ENCODE peak calls at places on chromosomes 1 and 21, in nine cellular contexts. One of them, this sample, is unnamed. For H3K4me1, the result is how much of the 10 kb centered on the place peaks cover.

GRCh38 chr1:47991698-47992097 is 5.5 kb downstream of the TRABD2B start:
- DNase-seq in upper lobe of right lung: no peak
- DNase-seq in adrenal gland: no peak
- DNase-seq in neural progenitor cell: no peak
- DNase-seq in heart left ventricle: no peak
- DNase-seq in psoas muscle: no peak
- DNase-seq in CD4-positive, alpha-beta memory T cell: no peak
- DNase-seq in astrocyte: no peak
- DNase-seq in OCI-LY7: no peak
- DNase-seq in this sample: no peak

GRCh38 chr1:67382292-67382691 is 47.9 kb downstream of the SERBP1 start:
- DNase-seq in upper lobe of right lung: no peak
- DNase-seq in adrenal gland: no peak
- DNase-seq in neural progenitor cell: no peak
- DNase-seq in heart left ventricle: no peak
- DNase-seq in psoas muscle: no peak
- DNase-seq in CD4-positive, alpha-beta memory T cell: no peak
- DNase-seq in astrocyte: no peak
- DNase-seq in OCI-LY7: no peak
- DNase-seq in this sample: no peak

GRCh38 chr1:43267291-43267805 is 2.4 kb upstream of the TMEM125 start:
- DNase-seq in upper lobe of right lung: peak
- DNase-seq in adrenal gland: no peak
- DNase-seq in neural progenitor cell: no peak
- DNase-seq in heart left ventricle: no peak
- DNase-seq in psoas muscle: no peak
- DNase-seq in CD4-positive, alpha-beta memory T cell: no peak
- DNase-seq in astrocyte: peak
- DNase-seq in OCI-LY7: no peak
- DNase-seq in this sample: no peak

GRCh38 chr1:16607433-16607851 is 5.9 kb downstream of the NBPF1 start:
- DNase-seq in upper lobe of right lung: no peak
- DNase-seq in adrenal gland: peak
- DNase-seq in neural progenitor cell: peak
- DNase-seq in heart left ventricle: peak
- DNase-seq in psoas muscle: no peak
- DNase-seq in CD4-positive, alpha-beta memory T cell: no peak
- DNase-seq in astrocyte: no peak
- DNase-seq in OCI-LY7: no peak
- DNase-seq in this sample: no peak

GRCh38 chr1:226309398-226310122 is 596 bp upstream of the LIN9 start:
- DNase-seq in upper lobe of right lung: no peak
- DNase-seq in adrenal gland: peak
- DNase-seq in neural progenitor cell: peak
- DNase-seq in heart left ventricle: no peak
- DNase-seq in psoas muscle: no peak
- DNase-seq in CD4-positive, alpha-beta memory T cell: no peak
- DNase-seq in astrocyte: no peak
- DNase-seq in OCI-LY7: peak
- DNase-seq in this sample: no peak

GRCh38 chr1:76293831-76294230 is 219.3 kb downstream of the ST6GALNAC3 start:
- DNase-seq in upper lobe of right lung: no peak
- DNase-seq in adrenal gland: no peak
- DNase-seq in neural progenitor cell: no peak
- DNase-seq in heart left ventricle: no peak
- DNase-seq in psoas muscle: no peak
- DNase-seq in CD4-positive, alpha-beta memory T cell: no peak
- DNase-seq in astrocyte: no peak
- DNase-seq in OCI-LY7: no peak
- DNase-seq in this sample: no peak

GRCh38 chr1:115296981-115297380 is 41.1 kb downstream of the NGF start:
- DNase-seq in upper lobe of right lung: no peak
- DNase-seq in adrenal gland: no peak
- DNase-seq in neural progenitor cell: no peak
- DNase-seq in heart left ventricle: no peak
- DNase-seq in psoas muscle: no peak
- DNase-seq in CD4-positive, alpha-beta memory T cell: no peak
- DNase-seq in astrocyte: peak
- DNase-seq in OCI-LY7: no peak
- DNase-seq in this sample: no peak

GRCh38 chr21:45228171-45228641 is 59.5 kb downstream of the POFUT2 start:
- DNase-seq in upper lobe of right lung: no peak
- DNase-seq in adrenal gland: peak
- DNase-seq in neural progenitor cell: no peak
- DNase-seq in heart left ventricle: no peak
- DNase-seq in psoas muscle: no peak
- DNase-seq in CD4-positive, alpha-beta memory T cell: peak
- DNase-seq in astrocyte: peak
- DNase-seq in OCI-LY7: no peak
- DNase-seq in this sample: peak

GRCh38 chr1:113905435-113905861 is 322 bp downstream of the DCLRE1B start:
- DNase-seq in upper lobe of right lung: no peak
- DNase-seq in adrenal gland: no peak
- DNase-seq in neural progenitor cell: peak
- DNase-seq in heart left ventricle: peak
- DNase-seq in psoas muscle: no peak
- DNase-seq in CD4-positive, alpha-beta memory T cell: no peak
- DNase-seq in astrocyte: no peak
- DNase-seq in OCI-LY7: peak
- DNase-seq in this sample: no peak

GRCh38 chr1:206067486-206068302 is 14.7 kb downstream of the RHEX start:
- DNase-seq in upper lobe of right lung: no peak
- DNase-seq in adrenal gland: no peak
- DNase-seq in neural progenitor cell: no peak
- DNase-seq in heart left ventricle: no peak
- DNase-seq in psoas muscle: no peak
- DNase-seq in CD4-positive, alpha-beta memory T cell: no peak
- DNase-seq in astrocyte: no peak
- DNase-seq in OCI-LY7: no peak
- DNase-seq in this sample: no peak

GRCh38 chr1:79006564-79006963 is at the start of gene ADGRL4:
- DNase-seq in upper lobe of right lung: peak
- DNase-seq in adrenal gland: peak
- DNase-seq in neural progenitor cell: peak
- DNase-seq in heart left ventricle: peak
- DNase-seq in psoas muscle: peak
- DNase-seq in CD4-positive, alpha-beta memory T cell: no peak
- DNase-seq in astrocyte: peak
- DNase-seq in OCI-LY7: no peak
- DNase-seq in this sample: no peak

GRCh38 chr1:225998560-225999226 is 450 bp downstream of the SDE2 start:
- DNase-seq in upper lobe of right lung: no peak
- DNase-seq in adrenal gland: peak
- DNase-seq in neural progenitor cell: no peak
- DNase-seq in heart left ventricle: no peak
- DNase-seq in psoas muscle: no peak
- DNase-seq in CD4-positive, alpha-beta memory T cell: no peak
- DNase-seq in astrocyte: peak
- DNase-seq in OCI-LY7: no peak
- DNase-seq in this sample: no peak

GRCh38 chr21:37266515-37267221 is 466 bp downstream of the VPS26C start:
- DNase-seq in upper lobe of right lung: peak
- DNase-seq in adrenal gland: no peak
- DNase-seq in neural progenitor cell: peak
- DNase-seq in heart left ventricle: peak
- DNase-seq in psoas muscle: no peak
- DNase-seq in CD4-positive, alpha-beta memory T cell: no peak
- DNase-seq in astrocyte: peak
- DNase-seq in OCI-LY7: peak
- DNase-seq in this sample: no peak

GRCh38 chr1:32215629-32216505 is 6.3 kb downstream of the TMEM234 start:
- DNase-seq in upper lobe of right lung: no peak
- DNase-seq in adrenal gland: peak
- DNase-seq in neural progenitor cell: peak
- DNase-seq in heart left ventricle: no peak
- DNase-seq in psoas muscle: peak
- DNase-seq in CD4-positive, alpha-beta memory T cell: peak
- DNase-seq in astrocyte: no peak
- DNase-seq in OCI-LY7: peak
- DNase-seq in this sample: peak

GRCh38 chr1:110176299-110176956 is 26.1 kb downstream of the SLC6A17 start:
- DNase-seq in upper lobe of right lung: no peak
- DNase-seq in adrenal gland: peak
- DNase-seq in neural progenitor cell: no peak
- DNase-seq in heart left ventricle: no peak
- DNase-seq in psoas muscle: no peak
- DNase-seq in CD4-positive, alpha-beta memory T cell: no peak
- DNase-seq in astrocyte: no peak
- DNase-seq in OCI-LY7: no peak
- DNase-seq in this sample: no peak

GRCh38 chr1:29912413-29912812 is 676.1 kb downstream of the PTPRU start:
- DNase-seq in upper lobe of right lung: no peak
- DNase-seq in adrenal gland: no peak
- DNase-seq in neural progenitor cell: no peak
- DNase-seq in heart left ventricle: no peak
- DNase-seq in psoas muscle: no peak
- DNase-seq in CD4-positive, alpha-beta memory T cell: no peak
- DNase-seq in astrocyte: peak
- DNase-seq in OCI-LY7: no peak
- DNase-seq in this sample: no peak

GRCh38 chr21:34611528-34611927 is 3.4 kb downstream of the RCAN1 start:
- DNase-seq in upper lobe of right lung: no peak
- DNase-seq in adrenal gland: no peak
- DNase-seq in neural progenitor cell: no peak
- DNase-seq in heart left ventricle: no peak
- DNase-seq in psoas muscle: no peak
- DNase-seq in CD4-positive, alpha-beta memory T cell: no peak
- DNase-seq in astrocyte: no peak
- DNase-seq in OCI-LY7: no peak
- DNase-seq in this sample: no peak

GRCh38 chr21:34612056-34612455 is 2.9 kb downstream of the RCAN1 start:
- DNase-seq in upper lobe of right lung: no peak
- DNase-seq in adrenal gland: no peak
- DNase-seq in neural progenitor cell: no peak
- DNase-seq in heart left ventricle: no peak
- DNase-seq in psoas muscle: no peak
- DNase-seq in CD4-positive, alpha-beta memory T cell: no peak
- DNase-seq in astrocyte: no peak
- DNase-seq in OCI-LY7: peak
- DNase-seq in this sample: no peak

GRCh38 chr21:34613679-34614442 is 1.1 kb downstream of the RCAN1 start:
- DNase-seq in upper lobe of right lung: no peak
- DNase-seq in adrenal gland: peak
- DNase-seq in neural progenitor cell: peak
- DNase-seq in heart left ventricle: no peak
- DNase-seq in psoas muscle: no peak
- DNase-seq in CD4-positive, alpha-beta memory T cell: peak
- DNase-seq in astrocyte: no peak
- DNase-seq in OCI-LY7: no peak
- DNase-seq in this sample: no peak

GRCh38 chr21:34614443-34614692 is 545 bp downstream of the RCAN1 start:
- DNase-seq in upper lobe of right lung: no peak
- DNase-seq in adrenal gland: no peak
- DNase-seq in neural progenitor cell: no peak
- DNase-seq in heart left ventricle: no peak
- DNase-seq in psoas muscle: no peak
- DNase-seq in CD4-positive, alpha-beta memory T cell: peak
- DNase-seq in astrocyte: no peak
- DNase-seq in OCI-LY7: no peak
- DNase-seq in this sample: no peak

GRCh38 chr21:34612557-34612956 is 2.4 kb downstream of the RCAN1 start:
- DNase-seq in upper lobe of right lung: no peak
- DNase-seq in adrenal gland: no peak
- DNase-seq in neural progenitor cell: no peak
- DNase-seq in heart left ventricle: no peak
- DNase-seq in psoas muscle: no peak
- DNase-seq in CD4-positive, alpha-beta memory T cell: no peak
- DNase-seq in astrocyte: no peak
- DNase-seq in OCI-LY7: no peak
- DNase-seq in this sample: no peak
- H3K4me1 ChIP-seq in upper lobe of right lung: under half
- H3K4me1 ChIP-seq in adrenal gland: under half
- H3K4me1 ChIP-seq in neural progenitor cell: under half
- H3K4me1 ChIP-seq in heart left ventricle: under half
- H3K4me1 ChIP-seq in psoas muscle: under half
- H3K4me1 ChIP-seq in CD4-positive, alpha-beta memory T cell: under half
- H3K4me1 ChIP-seq in astrocyte: under half
- H3K4me1 ChIP-seq in OCI-LY7: under half
- H3K4me1 ChIP-seq in this sample: under half

GRCh38 chr1:12620142-12620865 is 2.3 kb upstream of the DHRS3 start:
- DNase-seq in upper lobe of right lung: no peak
- DNase-seq in adrenal gland: no peak
- DNase-seq in neural progenitor cell: no peak
- DNase-seq in heart left ventricle: no peak
- DNase-seq in psoas muscle: no peak
- DNase-seq in CD4-positive, alpha-beta memory T cell: peak
- DNase-seq in astrocyte: no peak
- DNase-seq in OCI-LY7: no peak
- DNase-seq in this sample: no peak
- H3K4me3 ChIP-seq in upper lobe of right lung: peak
- H3K4me3 ChIP-seq in adrenal gland: no peak
- H3K4me3 ChIP-seq in neural progenitor cell: no peak
- H3K4me3 ChIP-seq in heart left ventricle: no peak
- H3K4me3 ChIP-seq in psoas muscle: peak
- H3K4me3 ChIP-seq in CD4-positive, alpha-beta memory T cell: peak
- H3K4me3 ChIP-seq in astrocyte: no peak
- H3K4me3 ChIP-seq in OCI-LY7: no peak
- H3K4me3 ChIP-seq in this sample: no peak

DNA sequence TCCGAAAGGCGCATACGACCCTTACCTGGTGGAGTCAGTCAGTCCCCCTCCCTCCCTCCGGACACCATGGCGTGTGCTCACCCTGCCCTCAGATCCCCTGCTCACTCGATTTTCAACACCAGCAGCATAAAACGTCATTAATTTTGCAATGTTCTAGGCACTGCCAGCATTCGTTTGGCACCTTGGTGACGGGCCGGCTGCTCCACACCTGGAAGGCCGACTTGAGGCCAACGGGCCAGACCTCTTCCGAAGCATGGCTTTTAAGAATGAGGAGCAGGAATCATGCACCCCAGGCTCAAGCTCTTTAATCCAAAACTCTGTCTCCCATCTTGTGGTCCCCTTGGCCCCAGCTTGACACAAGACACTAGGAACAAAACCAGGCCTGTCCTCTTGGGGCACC is 33.1 kb downstream of the NPHP4 start:
- DNase-seq in upper lobe of right lung: no peak
- DNase-seq in adrenal gland: no peak
- DNase-seq in neural progenitor cell: no peak
- DNase-seq in heart left ventricle: no peak
- DNase-seq in psoas muscle: no peak
- DNase-seq in CD4-positive, alpha-beta memory T cell: no peak
- DNase-seq in astrocyte: no peak
- DNase-seq in OCI-LY7: no peak
- DNase-seq in this sample: no peak
- H3K27ac ChIP-seq in upper lobe of right lung: no peak
- H3K27ac ChIP-seq in adrenal gland: no peak
- H3K27ac ChIP-seq in neural progenitor cell: no peak
- H3K27ac ChIP-seq in heart left ventricle: no peak
- H3K27ac ChIP-seq in psoas muscle: no peak
- H3K27ac ChIP-seq in CD4-positive, alpha-beta memory T cell: no peak
- H3K27ac ChIP-seq in astrocyte: no peak
- H3K27ac ChIP-seq in OCI-LY7: no peak
- H3K27ac ChIP-seq in this sample: no peak

DNA sequence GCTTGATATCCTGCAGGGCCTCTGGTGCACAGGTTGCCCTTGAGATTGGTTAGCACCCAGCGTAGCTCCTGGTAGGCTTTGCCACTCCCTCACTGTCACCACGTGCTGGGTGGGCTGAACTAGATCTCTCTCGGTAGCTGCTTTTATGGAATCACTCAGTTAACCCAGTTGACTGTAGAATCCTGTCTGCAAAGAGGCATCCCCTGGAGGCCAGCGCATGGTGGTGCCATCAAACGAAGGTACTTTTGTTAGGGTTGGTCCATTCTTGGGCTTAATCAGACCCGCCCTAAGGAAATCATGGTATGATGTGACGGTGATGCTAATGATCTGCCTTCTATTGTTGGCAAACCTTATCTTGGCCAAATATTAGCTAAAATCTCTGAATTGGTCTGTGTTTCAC is 153.4 kb downstream of the GALNT2 start:
- DNase-seq in upper lobe of right lung: no peak
- DNase-seq in adrenal gland: no peak
- DNase-seq in neural progenitor cell: no peak
- DNase-seq in heart left ventricle: no peak
- DNase-seq in psoas muscle: no peak
- DNase-seq in CD4-positive, alpha-beta memory T cell: no peak
- DNase-seq in astrocyte: no peak
- DNase-seq in OCI-LY7: no peak
- DNase-seq in this sample: no peak
- H3K4me1 ChIP-seq in upper lobe of right lung: under half
- H3K4me1 ChIP-seq in adrenal gland: under half
- H3K4me1 ChIP-seq in neural progenitor cell: under half
- H3K4me1 ChIP-seq in heart left ventricle: under half
- H3K4me1 ChIP-seq in psoas muscle: under half
- H3K4me1 ChIP-seq in CD4-positive, alpha-beta memory T cell: under half
- H3K4me1 ChIP-seq in astrocyte: under half
- H3K4me1 ChIP-seq in OCI-LY7: under half
- H3K4me1 ChIP-seq in this sample: under half